ENCODE peak calls at places on chromosome 21, in eight cellular contexts. B, K, T, W, Z, O, X and Q are unnamed samples.

GRCh38 chr21:44734026-44734745 is 22.8 kb upstream of the TSPEAR start:
- DNase-seq in B (no peak), K (no peak), T (no peak), W (no peak), Z (no peak), O (no peak), X (no peak), Q (no peak)

GRCh38 chr21:34820051-34820450 is 151.3 kb downstream of the CLIC6 start:
- DNase-seq in B (no peak), K (no peak), T (no peak), W (no peak), Z (no peak), O (no peak), X (no peak), Q (no peak)

GRCh38 chr21:45857761-45858160 is 123.8 kb upstream of the COL6A1 start:
- DNase-seq in B (no peak), K (no peak), T (no peak), W (peak), Z (no peak), O (no peak), X (no peak), Q (no peak)

GRCh38 chr21:29939859-29940245 is at the start of gene GRIK1:
- DNase-seq in B (peak), K (no peak), T (peak), W (no peak), Z (peak), O (no peak), X (no peak), Q (peak)

GRCh38 chr21:15749045-15749867 is 19.5 kb downstream of the USP25 start:
- DNase-seq in B (no peak), K (no peak), T (no peak), W (no peak), Z (no peak), O (peak), X (no peak), Q (no peak)

GRCh38 chr21:44765231-44766013 is 36.2 kb downstream of the UBE2G2 start:
- DNase-seq in B (peak), K (peak), T (peak), W (peak), Z (no peak), O (no peak), X (peak), Q (no peak)

GRCh38 chr21:36310016-36310415 is 10.0 kb upstream of the MORC3 start:
- DNase-seq in B (no peak), K (no peak), T (no peak), W (no peak), Z (no peak), O (no peak), X (no peak), Q (no peak)

GRCh38 chr21:25563399-25564116 is 43.7 kb downstream of the MRPL39 start:
- DNase-seq in B (no peak), K (no peak), T (no peak), W (no peak), Z (no peak), O (no peak), X (no peak), Q (no peak)

GRCh38 chr21:35991131-35991530 is 69.2 kb downstream of the SETD4 start:
- DNase-seq in B (no peak), K (no peak), T (no peak), W (no peak), Z (no peak), O (no peak), X (no peak), Q (no peak)

GRCh38 chr21:24470852-24471251 is 1136.4 kb downstream of the MRPL39 start:
- DNase-seq in B (no peak), K (no peak), T (no peak), W (no peak), Z (no peak), O (no peak), X (no peak), Q (no peak)

GRCh38 chr21:36994501-36995189 is 11.9 kb upstream of the RIPPLY3 start:
- DNase-seq in B (no peak), K (no peak), T (no peak), W (no peak), Z (no peak), O (no peak), X (no peak), Q (no peak)

GRCh38 chr21:28779914-28780313 is 212.8 kb downstream of the LTN1 start:
- DNase-seq in B (no peak), K (no peak), T (no peak), W (no peak), Z (no peak), O (peak), X (no peak), Q (no peak)

GRCh38 chr21:34728479-34728878 is 59.7 kb downstream of the CLIC6 start:
- DNase-seq in B (no peak), K (no peak), T (no peak), W (no peak), Z (no peak), O (no peak), X (no peak), Q (no peak)

GRCh38 chr21:26732442-26733221 is 112.6 kb downstream of the ADAMTS1 start:
- DNase-seq in B (peak), K (no peak), T (peak), W (no peak), Z (peak), O (peak), X (no peak), Q (no peak)

GRCh38 chr21:36388835-36389234 is 3.6 kb downstream of the CHAF1B start:
- DNase-seq in B (no peak), K (no peak), T (peak), W (no peak), Z (no peak), O (no peak), X (no peak), Q (peak)

GRCh38 chr21:36111238-36111637 is 23.6 kb upstream of the CBR3 start:
- DNase-seq in B (no peak), K (no peak), T (no peak), W (no peak), Z (no peak), O (no peak), X (no peak), Q (no peak)

GRCh38 chr21:24868117-24868516 is 739.2 kb downstream of the MRPL39 start:
- DNase-seq in B (no peak), K (no peak), T (no peak), W (no peak), Z (no peak), O (no peak), X (no peak), Q (no peak)

GRCh38 chr21:46564391-46564790 is 40.5 kb downstream of the S100B start:
- DNase-seq in B (no peak), K (no peak), T (no peak), W (no peak), Z (no peak), O (no peak), X (no peak), Q (no peak)

GRCh38 chr21:42237577-42237976 is 18.6 kb downstream of the ABCG1 start:
- DNase-seq in B (peak), K (no peak), T (no peak), W (no peak), Z (no peak), O (no peak), X (peak), Q (no peak)

GRCh38 chr21:44537930-44538911 is 1.8 kb downstream of the KRTAP10-1 start:
- DNase-seq in B (peak), K (no peak), T (no peak), W (peak), Z (no peak), O (no peak), X (no peak), Q (no peak)

GRCh38 chr21:43613755-43614638 is 45.3 kb downstream of the HSF2BP start:
- DNase-seq in B (no peak), K (no peak), T (no peak), W (no peak), Z (no peak), O (no peak), X (no peak), Q (no peak)

GRCh38 chr21:35840197-35840799 is 220.0 kb downstream of the SETD4 start:
- DNase-seq in B (no peak), K (no peak), T (peak), W (no peak), Z (peak), O (peak), X (peak), Q (peak)

GRCh38 chr21:42091899-42092508 is 20.9 kb downstream of the UMODL1 start:
- DNase-seq in B (no peak), K (no peak), T (no peak), W (no peak), Z (no peak), O (no peak), X (no peak), Q (no peak)

GRCh38 chr21:43301424-43302355 is 125.2 kb downstream of the SIK1 start:
- DNase-seq in B (peak), K (peak), T (no peak), W (no peak), Z (no peak), O (no peak), X (no peak), Q (no peak)

GRCh38 chr21:34882719-34883131 is 166.4 kb downstream of the RUNX1 start:
- DNase-seq in B (no peak), K (no peak), T (no peak), W (no peak), Z (no peak), O (peak), X (no peak), Q (no peak)

GRCh38 chr21:34367320-34367935 is 3.6 kb downstream of the KCNE2 start:
- DNase-seq in B (no peak), K (no peak), T (peak), W (peak), Z (peak), O (peak), X (peak), Q (peak)

GRCh38 chr21:25487046-25487594 is 120.2 kb downstream of the MRPL39 start:
- DNase-seq in B (no peak), K (no peak), T (no peak), W (no peak), Z (no peak), O (no peak), X (no peak), Q (no peak)

GRCh38 chr21:29433366-29434059 is 134.8 kb downstream of the BACH1 start:
- DNase-seq in B (no peak), K (no peak), T (no peak), W (no peak), Z (no peak), O (peak), X (no peak), Q (no peak)

GRCh38 chr21:31119199-31119598 is 80.9 kb upstream of the KRTAP19-8 start:
- DNase-seq in B (no peak), K (no peak), T (no peak), W (no peak), Z (no peak), O (no peak), X (no peak), Q (no peak)

GRCh38 chr21:28513450-28513849 is 479.2 kb downstream of the LTN1 start:
- DNase-seq in B (no peak), K (no peak), T (no peak), W (no peak), Z (no peak), O (no peak), X (no peak), Q (no peak)